ENCODE peak calls at places on chromosomes 3 and 15, in five cellular contexts. I is T-helper 1 cell; O is OCI-LY7; J is GM23248; A is activated naive CD8-positive, alpha-beta T cell treated with anti-CD3 and anti-CD28 coated beads, Interleukin-2, amount 50 U/mL, for 24 hours. Y is an unnamed sample.

GRCh38 chr3:127630811-127631714 is 2.1 kb downstream of the PODXL2 start:
- DNase-seq in I (no peak), O (no peak), J (no peak), A (no peak), Y (no peak)

GRCh38 chr15:40217166-40217785 is 21.6 kb upstream of the PAK6 start:
- DNase-seq in I (no peak), O (peak; percentile 77), J (peak; percentile 70), A (peak; percentile 32), Y (peak; percentile 73)

GRCh38 chr3:167731393-167731792 is 3.3 kb downstream of the PDCD10 start:
- DNase-seq in I (no peak), O (no peak), J (no peak), A (no peak), Y (no peak)

GRCh38 chr3:144003051-144003450 is 31.4 kb downstream of the DIPK2A start:
- DNase-seq in I (no peak), O (no peak), J (no peak), A (no peak), Y (no peak)

GRCh38 chr3:188792788-188793187 is 379.0 kb upstream of the TPRG1 start:
- DNase-seq in I (no peak), O (peak; percentile 67), J (peak; percentile 45), A (no peak), Y (peak; percentile 7)

GRCh38 chr3:49397470-49397869 is 14.3 kb downstream of the RHOA start:
- DNase-seq in I (no peak), O (peak; percentile 54), J (no peak), A (no peak), Y (no peak)

GRCh38 chr3:31456373-31456772 is 76.4 kb upstream of the STT3B start:
- DNase-seq in I (no peak), O (no peak), J (no peak), A (no peak), Y (no peak)

GRCh38 chr3:137202941-137203340 is 245.2 kb downstream of the IL20RB start:
- DNase-seq in I (no peak), O (no peak), J (no peak), A (no peak), Y (no peak)

Y was measured in RPMI8226.